ENCODE peak calls at places on chromosomes 2 and 18, in seven cellular contexts. Q is frontal cortex; U is Ammon's horn; V is effector CD4-positive, alpha-beta T cell; K is stimulated activated CD4-positive, alpha-beta T cell treated with anti-CD3 and anti-CD28 coated beads, Interleukin-12 subunit alpha, Interleukin-12 subunit beta, amount 100 ng/mL, for 24 hours; W is NCI-H2029 treated with DMSO at 0.1 percent for 48 hours; O is pons. X is an unnamed sample.

GRCh38 chr2:189261431-189261841 is 81.9 kb upstream of the COL5A2 start:
- DNase-seq in W (no peak), O (no peak), V (no peak), K (no peak), Q (no peak), U (no peak), X (peak)

GRCh38 chr2:201966691-201967388 is 66.8 kb upstream of the FZD7 start:
- DNase-seq in Q (no peak), V (no peak), K (no peak), U (no peak), O (no peak), W (no peak), X (no peak)

GRCh38 chr2:179201884-179202283 is 62.7 kb downstream of the SESTD1 start:
- DNase-seq in W (no peak), K (no peak), V (no peak), Q (no peak), U (no peak), O (no peak), X (peak)

GRCh38 chr2:232338759-232339106 is 39.8 kb upstream of the ALPP start:
- DNase-seq in K (no peak), O (no peak), U (no peak), Q (no peak), V (no peak), W (no peak), X (no peak)

GRCh38 chr2:126808929-126809328 is 89.8 kb upstream of the TEX51 start:
- DNase-seq in W (no peak), Q (no peak), O (no peak), U (no peak), V (no peak), K (no peak), X (no peak)

GRCh38 chr2:19609266-19609665 is 250.8 kb upstream of the OSR1 start:
- DNase-seq in U (no peak), O (no peak), V (no peak), Q (no peak), K (no peak), W (no peak), X (no peak)

GRCh38 chr18:51149605-51150429 is 47.7 kb downstream of the MEX3C start:
- DNase-seq in W (no peak), Q (no peak), U (no peak), O (no peak), V (no peak), K (no peak), X (peak)

GRCh38 chr2:135820003-135820618 is 16.9 kb downstream of the LCT start:
- DNase-seq in K (peak), O (no peak), U (no peak), V (peak), W (peak), Q (no peak), X (no peak)

GRCh38 chr2:240561325-240561971 is 1.3 kb downstream of the DUSP28 start:
- DNase-seq in V (no peak), W (peak), U (no peak), Q (no peak), K (no peak), O (peak), X (no peak)

GRCh38 chr2:200259577-200259957 is 46.9 kb upstream of the SPATS2L start:
- DNase-seq in O (no peak), K (no peak), Q (no peak), W (no peak), V (no peak), U (no peak), X (no peak)

GRCh38 chr2:239947361-239948045 is 77.6 kb downstream of the NDUFA10 start:
- DNase-seq in O (peak), V (no peak), Q (peak), W (no peak), U (peak), K (no peak), X (no peak)

GRCh38 chr2:214504599-214505376 is 93.9 kb downstream of the VWC2L start:
- DNase-seq in Q (no peak), O (no peak), U (no peak), V (no peak), K (no peak), W (no peak), X (no peak)

GRCh38 chr2:239396881-239397681 is 3.7 kb downstream of the HDAC4 start:
- DNase-seq in V (peak), Q (no peak), K (no peak), O (no peak), W (no peak), U (no peak), X (no peak)

GRCh38 chr2:64609229-64609994 is 44.3 kb downstream of the SERTAD2 start:
- DNase-seq in U (peak), K (peak), Q (peak), O (no peak), V (peak), W (no peak), X (no peak)

GRCh38 chr2:71605173-71605641 is 151.8 kb downstream of the DYSF start:
- DNase-seq in W (no peak), Q (no peak), U (no peak), V (no peak), O (no peak), K (no peak), X (no peak)

GRCh38 chr2:191892391-191892790 is 45.5 kb upstream of the CAVIN2 start:
- DNase-seq in U (no peak), W (no peak), K (no peak), O (no peak), Q (no peak), V (no peak), X (peak)

GRCh38 chr2:84495539-84496146 is 20.7 kb upstream of the DNAH6 start:
- DNase-seq in K (no peak), O (peak), W (peak), V (peak), U (peak), Q (peak), X (peak)